ENCODE peak calls at places on chromosome 21, in four cellular contexts. Y, Z, X and G are unnamed samples.

GRCh38 chr21:35942211-35943144 is 117.8 kb downstream of the SETD4 start:
- DNase-seq in Y (no peak), X (peak; percentile 9), Z (no peak), G (no peak)

GRCh38 chr21:42107881-42108553 is 36.9 kb downstream of the UMODL1 start:
- DNase-seq in Z (no peak), Y (peak; percentile 77), X (peak; percentile 62), G (no peak)

GRCh38 chr21:46168238-46168637 is 12.9 kb upstream of the FTCD start:
- DNase-seq in Y (no peak), X (no peak), Z (peak; percentile 59), G (no peak)

GRCh38 chr21:42739061-42739931 is 85.9 kb downstream of the PDE9A start:
- DNase-seq in X (no peak), Z (peak; percentile 63), Y (no peak), G (no peak)

GRCh38 chr21:27649323-27649722 is 682.4 kb upstream of the ADAMTS5 start:
- DNase-seq in X (no peak), Y (no peak), Z (no peak), G (peak; percentile 58)

GRCh38 chr21:35988396-35989140 is 71.8 kb downstream of the SETD4 start:
- DNase-seq in Z (no peak), Y (no peak), X (peak; percentile 61), G (no peak)

GRCh38 chr21:42039470-42039901 is 29.3 kb upstream of the ZBTB21 start:
- DNase-seq in Z (no peak), Y (no peak), X (no peak), G (peak; percentile 6)

GRCh38 chr21:32537569-32537881 is 47.8 kb downstream of the TCP10L start:
- DNase-seq in Y (peak; percentile 14), Z (no peak), X (no peak), G (no peak)

GRCh38 chr21:45531393-45532215 is 10.6 kb downstream of the SLC19A1 start:
- DNase-seq in Y (no peak), Z (peak; percentile 60), X (no peak), G (no peak)

GRCh38 chr21:41953831-41954653 is at the start of gene C2CD2:
- DNase-seq in Z (peak; percentile 83), X (peak; percentile 45), Y (no peak), G (no peak)

GRCh38 chr21:14755086-14755485 is 209.0 kb upstream of the SAMSN1 start:
- DNase-seq in Z (no peak), X (no peak), Y (no peak), G (no peak)

GRCh38 chr21:34908424-34909055 is 140.6 kb downstream of the RUNX1 start:
- DNase-seq in Z (no peak), Y (no peak), X (peak; percentile 100), G (no peak)

GRCh38 chr21:39663066-39663465 is 50.3 kb downstream of the B3GALT5 start:
- DNase-seq in Y (no peak), X (no peak), Z (peak; percentile 56), G (no peak)

GRCh38 chr21:33543505-33544129 is 779 bp downstream of the SON start:
- DNase-seq in Y (no peak), Z (peak; percentile 81), X (no peak), G (peak; percentile 16)

GRCh38 chr21:28427356-28428022 is 565.2 kb downstream of the LTN1 start:
- DNase-seq in Y (no peak), X (no peak), Z (no peak), G (no peak)